ENCODE peak calls at places on chromosome 12, in five cellular contexts. X, U, R, G and B are unnamed samples.

GRCh38 chr12:31325877-31326631 is at the start of gene SINHCAF:
- DNase-seq in X (peak), G (peak), R (peak), U (peak), B (peak)

GRCh38 chr12:3892631-3893030 is 19.4 kb upstream of the PARP11 start:
- DNase-seq in X (no peak), R (no peak), U (no peak), G (no peak), B (no peak)

GRCh38 chr12:48814313-48815280 is 3.7 kb upstream of the CACNB3 start:
- DNase-seq in G (peak), U (no peak), R (peak), X (peak), B (peak)

GRCh38 chr12:115572440-115572839 is 705.1 kb downstream of the MED13L start:
- DNase-seq in U (no peak), R (no peak), G (no peak), X (no peak), B (no peak)

GRCh38 chr12:47795814-47796411 is 22.9 kb downstream of the SLC48A1 start:
- DNase-seq in G (no peak), U (no peak), R (no peak), X (no peak), B (no peak)

GRCh38 chr12:70598467-70599194 is 38.6 kb downstream of the PTPRB start:
- DNase-seq in G (no peak), R (no peak), U (no peak), X (no peak), B (no peak)

GRCh38 chr12:74985986-74986319 is 223.7 kb downstream of the KCNC2 start:
- DNase-seq in X (no peak), G (peak), U (no peak), R (no peak), B (no peak)

GRCh38 chr12:22256634-22257033 is 77.9 kb downstream of the ST8SIA1 start:
- DNase-seq in X (no peak), R (no peak), G (no peak), U (no peak), B (no peak)

GRCh38 chr12:108914031-108914630 is 34.2 kb downstream of the DAO start:
- DNase-seq in G (peak), R (no peak), U (no peak), X (no peak), B (no peak)

GRCh38 chr12:19994970-19995369 is 373.4 kb upstream of the PDE3A start:
- DNase-seq in U (no peak), X (no peak), R (no peak), G (no peak), B (no peak)

GRCh38 chr12:52487211-52487610 is 5.8 kb downstream of the KRT6A start:
- DNase-seq in U (no peak), R (no peak), X (no peak), G (no peak), B (no peak)

GRCh38 chr12:100267603-100268281 is 765 bp downstream of the SCYL2 start:
- DNase-seq in R (no peak), G (no peak), X (no peak), U (no peak), B (no peak)